ENCODE peak calls at places on chromosomes 4 and X, in four cellular contexts. P, E, D and X are unnamed samples.

GRCh38 chr4:75678965-75679364 is 5.8 kb upstream of the G3BP2 start:
- DNase-seq in D (no peak), E (no peak), P (no peak), X (no peak)

GRCh38 chrX:150446151-150446550 is 83.0 kb downstream of the MAMLD1 start:
- DNase-seq in D (no peak), E (no peak), P (no peak), X (no peak)

GRCh38 chr4:85783483-85783882 is 308.5 kb downstream of the ARHGAP24 start:
- DNase-seq in E (no peak), P (no peak), D (peak), X (no peak)

GRCh38 chr4:180861651-180862050 is 1381.6 kb upstream of the TENM3 start:
- DNase-seq in P (no peak), E (no peak), D (no peak), X (no peak)

GRCh38 chr4:26723216-26723615 is 137.4 kb upstream of the STIM2 start:
- DNase-seq in D (no peak), E (no peak), P (no peak), X (no peak)

GRCh38 chr4:11475871-11476270 is 47.2 kb upstream of the HS3ST1 start:
- DNase-seq in P (no peak), D (no peak), E (no peak), X (no peak)

GRCh38 chrX:97743014-97743413 is 859.3 kb downstream of the RPA4 start:
- DNase-seq in E (no peak), P (peak), D (no peak), X (peak)

GRCh38 chr4:156677656-156678055 is 293.9 kb downstream of the PDGFC start:
- DNase-seq in D (no peak), P (no peak), E (no peak), X (no peak)

GRCh38 chr4:23934223-23934622 is 44.4 kb upstream of the PPARGC1A start:
- DNase-seq in P (no peak), D (no peak), E (no peak), X (peak)

GRCh38 chr4:23930750-23931488 is 41.1 kb upstream of the PPARGC1A start:
- DNase-seq in E (no peak), D (no peak), P (no peak), X (no peak)